ENCODE peak calls at places on chromosomes 4 and X, in four cellular contexts. One of them, this sample, is unnamed.

GRCh38 chrX:71941771-71942170 is 31.1 kb downstream of the NHSL2 start:
- DNase-seq in stimulated activated CD4-positive, alpha-beta T cell treated with anti-CD3 and anti-CD28 coated beads, TNF-alpha, amount 100 ng/mL, for 24 hours: no peak
- DNase-seq in choroid plexus epithelial cell: peak
- DNase-seq in endodermal cell: peak
- DNase-seq in this sample: no peak

GRCh38 chr4:24659241-24659961 is 75.0 kb upstream of the DHX15 start:
- DNase-seq in stimulated activated CD4-positive, alpha-beta T cell treated with anti-CD3 and anti-CD28 coated beads, TNF-alpha, amount 100 ng/mL, for 24 hours: no peak
- DNase-seq in choroid plexus epithelial cell: no peak
- DNase-seq in endodermal cell: peak
- DNase-seq in this sample: no peak

GRCh38 chr4:125084608-125085007 is 230.1 kb upstream of the FAT4 start:
- DNase-seq in stimulated activated CD4-positive, alpha-beta T cell treated with anti-CD3 and anti-CD28 coated beads, TNF-alpha, amount 100 ng/mL, for 24 hours: no peak
- DNase-seq in choroid plexus epithelial cell: no peak
- DNase-seq in endodermal cell: no peak
- DNase-seq in this sample: no peak

GRCh38 chr4:37389369-37389765 is 144.8 kb downstream of the NWD2 start:
- DNase-seq in stimulated activated CD4-positive, alpha-beta T cell treated with anti-CD3 and anti-CD28 coated beads, TNF-alpha, amount 100 ng/mL, for 24 hours: no peak
- DNase-seq in choroid plexus epithelial cell: no peak
- DNase-seq in endodermal cell: peak
- DNase-seq in this sample: no peak

GRCh38 chrX:55490974-55491373 is 1.3 kb upstream of the USP51 start:
- DNase-seq in stimulated activated CD4-positive, alpha-beta T cell treated with anti-CD3 and anti-CD28 coated beads, TNF-alpha, amount 100 ng/mL, for 24 hours: no peak
- DNase-seq in choroid plexus epithelial cell: no peak
- DNase-seq in endodermal cell: peak
- DNase-seq in this sample: no peak

GRCh38 chrX:71992711-71993110 is 82.1 kb downstream of the NHSL2 start:
- DNase-seq in stimulated activated CD4-positive, alpha-beta T cell treated with anti-CD3 and anti-CD28 coated beads, TNF-alpha, amount 100 ng/mL, for 24 hours: no peak
- DNase-seq in choroid plexus epithelial cell: no peak
- DNase-seq in endodermal cell: peak
- DNase-seq in this sample: peak

GRCh38 chr4:101192244-101192643 is 155.1 kb downstream of the PPP3CA start:
- DNase-seq in stimulated activated CD4-positive, alpha-beta T cell treated with anti-CD3 and anti-CD28 coated beads, TNF-alpha, amount 100 ng/mL, for 24 hours: no peak
- DNase-seq in choroid plexus epithelial cell: no peak
- DNase-seq in endodermal cell: no peak
- DNase-seq in this sample: no peak

GRCh38 chr4:1451752-1452122 is 45.5 kb upstream of the NKX1-1 start:
- DNase-seq in stimulated activated CD4-positive, alpha-beta T cell treated with anti-CD3 and anti-CD28 coated beads, TNF-alpha, amount 100 ng/mL, for 24 hours: no peak
- DNase-seq in choroid plexus epithelial cell: no peak
- DNase-seq in endodermal cell: no peak
- DNase-seq in this sample: no peak

GRCh38 chr4:20028694-20029093 is 223.0 kb upstream of the SLIT2 start:
- DNase-seq in stimulated activated CD4-positive, alpha-beta T cell treated with anti-CD3 and anti-CD28 coated beads, TNF-alpha, amount 100 ng/mL, for 24 hours: no peak
- DNase-seq in choroid plexus epithelial cell: peak
- DNase-seq in endodermal cell: no peak
- DNase-seq in this sample: no peak

GRCh38 chr4:20065952-20066351 is 185.8 kb upstream of the SLIT2 start:
- DNase-seq in stimulated activated CD4-positive, alpha-beta T cell treated with anti-CD3 and anti-CD28 coated beads, TNF-alpha, amount 100 ng/mL, for 24 hours: no peak
- DNase-seq in choroid plexus epithelial cell: no peak
- DNase-seq in endodermal cell: no peak
- DNase-seq in this sample: no peak

GRCh38 chr4:98793658-98794057 is 135.2 kb upstream of the TSPAN5 start:
- DNase-seq in stimulated activated CD4-positive, alpha-beta T cell treated with anti-CD3 and anti-CD28 coated beads, TNF-alpha, amount 100 ng/mL, for 24 hours: no peak
- DNase-seq in choroid plexus epithelial cell: no peak
- DNase-seq in endodermal cell: no peak
- DNase-seq in this sample: peak

GRCh38 chrX:9646471-9647038 is 119.1 kb downstream of the GPR143 start:
- DNase-seq in stimulated activated CD4-positive, alpha-beta T cell treated with anti-CD3 and anti-CD28 coated beads, TNF-alpha, amount 100 ng/mL, for 24 hours: no peak
- DNase-seq in choroid plexus epithelial cell: no peak
- DNase-seq in endodermal cell: no peak
- DNase-seq in this sample: no peak

GRCh38 chr4:169314906-169315305 is 44.1 kb upstream of the SH3RF1 start:
- DNase-seq in stimulated activated CD4-positive, alpha-beta T cell treated with anti-CD3 and anti-CD28 coated beads, TNF-alpha, amount 100 ng/mL, for 24 hours: no peak
- DNase-seq in choroid plexus epithelial cell: peak
- DNase-seq in endodermal cell: no peak
- DNase-seq in this sample: peak

GRCh38 chr4:56804551-56804950 is 16.9 kb downstream of the SPINK2 start:
- DNase-seq in stimulated activated CD4-positive, alpha-beta T cell treated with anti-CD3 and anti-CD28 coated beads, TNF-alpha, amount 100 ng/mL, for 24 hours: no peak
- DNase-seq in choroid plexus epithelial cell: peak
- DNase-seq in endodermal cell: no peak
- DNase-seq in this sample: no peak

GRCh38 chr4:102501176-102501634 is at the start of gene NFKB1:
- DNase-seq in stimulated activated CD4-positive, alpha-beta T cell treated with anti-CD3 and anti-CD28 coated beads, TNF-alpha, amount 100 ng/mL, for 24 hours: peak
- DNase-seq in choroid plexus epithelial cell: peak
- DNase-seq in endodermal cell: no peak
- DNase-seq in this sample: peak

GRCh38 chr4:15327311-15328298 is 100.2 kb upstream of the C1QTNF7 start:
- DNase-seq in stimulated activated CD4-positive, alpha-beta T cell treated with anti-CD3 and anti-CD28 coated beads, TNF-alpha, amount 100 ng/mL, for 24 hours: no peak
- DNase-seq in choroid plexus epithelial cell: peak
- DNase-seq in endodermal cell: no peak
- DNase-seq in this sample: no peak

GRCh38 chrX:17682259-17682658 is 55.0 kb upstream of the SCML1 start:
- DNase-seq in stimulated activated CD4-positive, alpha-beta T cell treated with anti-CD3 and anti-CD28 coated beads, TNF-alpha, amount 100 ng/mL, for 24 hours: peak
- DNase-seq in choroid plexus epithelial cell: no peak
- DNase-seq in endodermal cell: no peak
- DNase-seq in this sample: no peak

GRCh38 chr4:147546341-147546740 is 65.4 kb downstream of the EDNRA start:
- DNase-seq in stimulated activated CD4-positive, alpha-beta T cell treated with anti-CD3 and anti-CD28 coated beads, TNF-alpha, amount 100 ng/mL, for 24 hours: no peak
- DNase-seq in choroid plexus epithelial cell: peak
- DNase-seq in endodermal cell: no peak
- DNase-seq in this sample: no peak

GRCh38 chr4:88320780-88321373 is 36.5 kb upstream of the PPM1K start:
- DNase-seq in stimulated activated CD4-positive, alpha-beta T cell treated with anti-CD3 and anti-CD28 coated beads, TNF-alpha, amount 100 ng/mL, for 24 hours: no peak
- DNase-seq in choroid plexus epithelial cell: peak
- DNase-seq in endodermal cell: peak
- DNase-seq in this sample: peak

GRCh38 chrX:56564921-56565861 is 1.8 kb downstream of the UBQLN2 start:
- DNase-seq in stimulated activated CD4-positive, alpha-beta T cell treated with anti-CD3 and anti-CD28 coated beads, TNF-alpha, amount 100 ng/mL, for 24 hours: no peak
- DNase-seq in choroid plexus epithelial cell: peak
- DNase-seq in endodermal cell: no peak
- DNase-seq in this sample: peak

GRCh38 chr4:169059294-169060201 is 49.5 kb upstream of the CBR4 start:
- DNase-seq in stimulated activated CD4-positive, alpha-beta T cell treated with anti-CD3 and anti-CD28 coated beads, TNF-alpha, amount 100 ng/mL, for 24 hours: no peak
- DNase-seq in choroid plexus epithelial cell: no peak
- DNase-seq in endodermal cell: no peak
- DNase-seq in this sample: no peak

GRCh38 chr4:68372588-68372987 is 22.7 kb upstream of the YTHDC1 start:
- DNase-seq in stimulated activated CD4-positive, alpha-beta T cell treated with anti-CD3 and anti-CD28 coated beads, TNF-alpha, amount 100 ng/mL, for 24 hours: no peak
- DNase-seq in choroid plexus epithelial cell: peak
- DNase-seq in endodermal cell: no peak
- DNase-seq in this sample: no peak

GRCh38 chr4:56684320-56684719 is 3.2 kb upstream of the HOPX start:
- DNase-seq in stimulated activated CD4-positive, alpha-beta T cell treated with anti-CD3 and anti-CD28 coated beads, TNF-alpha, amount 100 ng/mL, for 24 hours: no peak
- DNase-seq in choroid plexus epithelial cell: peak
- DNase-seq in endodermal cell: no peak
- DNase-seq in this sample: no peak

GRCh38 chr4:7838136-7838782 is 101.4 kb downstream of the AFAP1 start:
- DNase-seq in stimulated activated CD4-positive, alpha-beta T cell treated with anti-CD3 and anti-CD28 coated beads, TNF-alpha, amount 100 ng/mL, for 24 hours: no peak
- DNase-seq in choroid plexus epithelial cell: no peak
- DNase-seq in endodermal cell: no peak
- DNase-seq in this sample: no peak

GRCh38 chr4:21680326-21680898 is 268.2 kb downstream of the KCNIP4 start:
- DNase-seq in stimulated activated CD4-positive, alpha-beta T cell treated with anti-CD3 and anti-CD28 coated beads, TNF-alpha, amount 100 ng/mL, for 24 hours: no peak
- DNase-seq in choroid plexus epithelial cell: no peak
- DNase-seq in endodermal cell: no peak
- DNase-seq in this sample: no peak

GRCh38 chrX:120144178-120144844 is 14.1 kb upstream of the RHOXF2 start:
- DNase-seq in stimulated activated CD4-positive, alpha-beta T cell treated with anti-CD3 and anti-CD28 coated beads, TNF-alpha, amount 100 ng/mL, for 24 hours: no peak
- DNase-seq in choroid plexus epithelial cell: peak
- DNase-seq in endodermal cell: no peak
- DNase-seq in this sample: no peak

GRCh38 chr4:74364649-74365491 is at the start of gene EREG:
- DNase-seq in stimulated activated CD4-positive, alpha-beta T cell treated with anti-CD3 and anti-CD28 coated beads, TNF-alpha, amount 100 ng/mL, for 24 hours: peak
- DNase-seq in choroid plexus epithelial cell: peak
- DNase-seq in endodermal cell: peak
- DNase-seq in this sample: peak

This sample was measured in thyroid gland.